ENCODE peak calls at places on chromosomes 5 and 9, in six cellular contexts. R, P, H, Q, B and D are unnamed samples.

GRCh38 chr5:39157679-39158078 is 61.7 kb downstream of the FYB1 start:
- DNase-seq in R (no peak), P (no peak), H (no peak), Q (no peak), B (no peak), D (no peak)

GRCh38 chr5:156096259-156096658 is 230.7 kb upstream of the SGCD start:
- DNase-seq in R (no peak), P (no peak), H (peak), Q (no peak), B (no peak), D (no peak)

GRCh38 chr9:36092509-36093215 is 43.9 kb upstream of the GLIPR2 start:
- DNase-seq in R (peak), P (peak), H (peak), Q (no peak), B (no peak), D (no peak)

GRCh38 chr5:93078082-93079038 is 502.7 kb downstream of the NR2F1-AS1 start:
- DNase-seq in R (peak), P (no peak), H (peak), Q (no peak), B (peak), D (no peak)

GRCh38 chr9:122396622-122397148 is 25.9 kb downstream of the PTGS1 start:
- DNase-seq in R (no peak), P (no peak), H (no peak), Q (no peak), B (no peak), D (no peak)

GRCh38 chr9:104923289-104923688 is 4.7 kb downstream of the ABCA1 start:
- DNase-seq in R (no peak), P (no peak), H (peak), Q (no peak), B (no peak), D (no peak)

GRCh38 chr5:73093943-73094342 is 26.4 kb upstream of the TMEM171 start:
- DNase-seq in R (no peak), P (no peak), H (peak), Q (no peak), B (no peak), D (no peak)

GRCh38 chr5:43620944-43621505 is 18.0 kb downstream of the NNT start:
- DNase-seq in R (no peak), P (no peak), H (no peak), Q (no peak), B (no peak), D (no peak)

GRCh38 chr5:39714036-39714698 is 289.4 kb upstream of the DAB2 start:
- DNase-seq in R (peak), P (peak), H (peak), Q (no peak), B (no peak), D (peak)

GRCh38 chr5:139273572-139274264 is 19.8 kb upstream of the MATR3 start:
- DNase-seq in R (peak), P (peak), H (peak), Q (peak), B (peak), D (peak)

GRCh38 chr5:135217669-135218485 is 181.2 kb downstream of the MACROH2A1 start:
- DNase-seq in R (no peak), P (peak), H (no peak), Q (no peak), B (peak), D (no peak)

GRCh38 chr5:34789021-34789531 is 49.9 kb upstream of the TTC23L start:
- DNase-seq in R (peak), P (peak), H (peak), Q (no peak), B (no peak), D (no peak)

GRCh38 chr5:10725636-10726035 is 35.4 kb downstream of the DAP start:
- DNase-seq in R (no peak), P (no peak), H (no peak), Q (no peak), B (no peak), D (no peak)

GRCh38 chr9:27033815-27034403 is 28.4 kb upstream of the LRRC19 start:
- DNase-seq in R (peak), P (peak), H (peak), Q (no peak), B (no peak), D (peak)

GRCh38 chr5:15463231-15463630 is 36.7 kb upstream of the FBXL7 start:
- DNase-seq in R (no peak), P (peak), H (peak), Q (no peak), B (no peak), D (no peak)

GRCh38 chr5:176415240-176416122 is 858 bp downstream of the CLTB start:
- DNase-seq in R (no peak), P (peak), H (peak), Q (peak), B (no peak), D (peak)

GRCh38 chr5:33309076-33309475 is 131.7 kb upstream of the TARS1 start:
- DNase-seq in R (no peak), P (no peak), H (no peak), Q (no peak), B (no peak), D (no peak)

GRCh38 chr9:4803670-4804530 is 11.2 kb downstream of the RCL1 start:
- DNase-seq in R (no peak), P (no peak), H (no peak), Q (no peak), B (no peak), D (no peak)

GRCh38 chr5:81097733-81098132 is 135.4 kb upstream of the CKMT2 start:
- DNase-seq in R (no peak), P (peak), H (peak), Q (no peak), B (no peak), D (no peak)

GRCh38 chr5:138492552-138493045 is 27.3 kb downstream of the EGR1 start:
- DNase-seq in R (no peak), P (no peak), H (no peak), Q (no peak), B (no peak), D (no peak)

GRCh38 chr5:17096975-17097695 is 120.3 kb upstream of the BASP1 start:
- DNase-seq in R (no peak), P (peak), H (no peak), Q (no peak), B (peak), D (peak)

GRCh38 chr5:143102414-143102813 is 301.1 kb downstream of the NR3C1 start:
- DNase-seq in R (no peak), P (no peak), H (no peak), Q (no peak), B (no peak), D (no peak)

GRCh38 chr9:131661954-131662621 is 77.8 kb downstream of the RAPGEF1 start:
- DNase-seq in R (peak), P (no peak), H (no peak), Q (no peak), B (no peak), D (no peak)

GRCh38 chr9:89433826-89434225 is 64.1 kb downstream of the SEMA4D start:
- DNase-seq in R (no peak), P (no peak), H (no peak), Q (no peak), B (no peak), D (no peak)

DNA sequence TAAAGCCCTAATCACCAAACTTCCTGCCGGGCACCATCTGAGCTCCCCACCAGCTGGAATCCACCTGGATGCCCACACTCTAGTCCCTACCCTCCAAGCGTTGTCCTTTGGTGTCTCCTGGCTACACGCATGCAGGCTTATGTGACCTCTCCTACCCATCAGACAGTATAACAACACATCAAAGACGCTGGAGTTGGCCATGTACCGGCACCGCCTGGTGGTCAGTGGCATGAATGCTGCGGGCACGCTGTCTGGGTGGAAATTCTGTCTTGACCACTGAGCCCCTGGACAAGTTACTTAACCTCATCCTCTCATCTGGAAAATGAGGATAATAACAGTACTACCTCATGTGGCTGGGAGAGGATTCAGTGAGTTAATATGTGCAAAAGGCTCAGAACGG is 23.4 kb upstream of the CORO2A start:
- DNase-seq in R (peak), P (peak), H (no peak), Q (no peak), B (no peak), D (peak)
- TF ChIP-seq CTCF in R (peak), P (peak), H (peak), Q (peak), B (peak), D (peak)

GRCh38 chr9:114155263-114155966 is at the start of gene COL27A1:
- DNase-seq in R (peak), P (peak), H (peak), Q (peak), B (no peak), D (peak)
- TF ChIP-seq CTCF in R (peak), P (peak), H (peak), Q (peak), B (peak), D (peak)

GRCh38 chr9:121267689-121268597 is at the start of gene GSN:
- DNase-seq in R (peak), P (peak), H (peak), Q (peak), B (no peak), D (peak)
- TF ChIP-seq CTCF in R (no peak), P (no peak), H (peak), Q (peak), B (no peak), D (no peak)

DNA sequence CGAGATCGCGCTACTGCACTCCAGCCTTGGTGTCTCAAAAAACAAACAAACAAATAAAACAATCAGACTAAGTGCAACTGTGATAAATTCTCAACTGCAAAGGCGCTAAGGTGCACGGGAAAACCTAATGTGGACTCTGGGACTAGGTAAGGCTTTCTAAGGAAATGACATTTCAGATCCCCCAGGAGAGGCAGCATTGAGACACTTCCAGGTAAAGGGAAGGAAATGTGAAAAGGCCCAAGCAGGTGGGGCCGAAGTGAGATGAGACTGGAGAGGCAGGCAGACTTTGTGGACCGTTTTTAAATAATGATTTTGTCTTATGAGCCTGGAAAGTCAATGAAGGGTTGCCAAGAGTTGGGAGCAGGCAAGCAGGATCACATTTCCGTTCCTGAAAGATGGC is 1.9 kb upstream of the APBA1 start:
- DNase-seq in R (no peak), P (peak), H (no peak), Q (no peak), B (no peak), D (no peak)
- TF ChIP-seq CTCF in R (no peak), P (peak), H (no peak), Q (no peak), B (no peak), D (no peak)